ENCODE peak calls at places on chromosomes 1 and 21, in six cellular contexts. One of them, this sample, is unnamed. For H3K4me1, the result is how much of the 10 kb centered on the place peaks cover.

GRCh38 chr1:162056043-162056442 is 13.4 kb upstream of the NOS1AP start:
- DNase-seq in GM23338: peak
- DNase-seq in hepatocyte: peak
- DNase-seq in Peyer's patch: peak
- DNase-seq in A549: peak
- DNase-seq in left ventricle myocardium inferior: peak
- DNase-seq in this sample: peak

GRCh38 chr1:243397613-243398321 is 141.9 kb downstream of the SDCCAG8 start:
- DNase-seq in Peyer's patch: no peak
- DNase-seq in GM23338: no peak
- DNase-seq in hepatocyte: no peak
- DNase-seq in A549: no peak
- DNase-seq in left ventricle myocardium inferior: no peak
- DNase-seq in this sample: no peak

GRCh38 chr1:55640708-55641473 is 425.7 kb upstream of the USP24 start:
- DNase-seq in hepatocyte: peak
- DNase-seq in A549: no peak
- DNase-seq in GM23338: no peak
- DNase-seq in left ventricle myocardium inferior: peak
- DNase-seq in Peyer's patch: peak
- DNase-seq in this sample: no peak

GRCh38 chr21:32252136-32252535 is 26.7 kb downstream of the MIS18A start:
- DNase-seq in A549: no peak
- DNase-seq in left ventricle myocardium inferior: no peak
- DNase-seq in Peyer's patch: no peak
- DNase-seq in hepatocyte: no peak
- DNase-seq in GM23338: no peak
- DNase-seq in this sample: no peak

GRCh38 chr1:182189535-182190066 is 128.1 kb upstream of the ZNF648 start:
- DNase-seq in left ventricle myocardium inferior: no peak
- DNase-seq in GM23338: no peak
- DNase-seq in A549: no peak
- DNase-seq in hepatocyte: no peak
- DNase-seq in Peyer's patch: no peak
- DNase-seq in this sample: no peak

GRCh38 chr1:174550296-174550695 is 102.5 kb downstream of the GPR52 start:
- DNase-seq in GM23338: no peak
- DNase-seq in hepatocyte: no peak
- DNase-seq in A549: no peak
- DNase-seq in left ventricle myocardium inferior: no peak
- DNase-seq in Peyer's patch: no peak
- DNase-seq in this sample: no peak

GRCh38 chr1:209302777-209303642 is 280.5 kb upstream of the CAMK1G start:
- DNase-seq in hepatocyte: no peak
- DNase-seq in GM23338: no peak
- DNase-seq in A549: no peak
- DNase-seq in left ventricle myocardium inferior: no peak
- DNase-seq in Peyer's patch: no peak
- DNase-seq in this sample: no peak

GRCh38 chr1:235958021-235958420 is 91.3 kb upstream of the LYST start:
- DNase-seq in GM23338: no peak
- DNase-seq in hepatocyte: no peak
- DNase-seq in left ventricle myocardium inferior: no peak
- DNase-seq in Peyer's patch: no peak
- DNase-seq in A549: no peak
- DNase-seq in this sample: no peak

GRCh38 chr1:19765623-19766022 is 34.1 kb downstream of the TMCO4 start:
- DNase-seq in A549: peak
- DNase-seq in Peyer's patch: no peak
- DNase-seq in hepatocyte: peak
- DNase-seq in left ventricle myocardium inferior: no peak
- DNase-seq in GM23338: no peak
- DNase-seq in this sample: no peak

GRCh38 chr1:6580588-6581270 is 935 bp downstream of the ZBTB48 start:
- DNase-seq in hepatocyte: peak
- DNase-seq in GM23338: peak
- DNase-seq in left ventricle myocardium inferior: no peak
- DNase-seq in A549: no peak
- DNase-seq in Peyer's patch: peak
- DNase-seq in this sample: no peak

GRCh38 chr1:34762474-34763141 is 3.1 kb downstream of the GJB4 start:
- DNase-seq in Peyer's patch: no peak
- DNase-seq in hepatocyte: no peak
- DNase-seq in A549: no peak
- DNase-seq in GM23338: no peak
- DNase-seq in left ventricle myocardium inferior: no peak
- DNase-seq in this sample: no peak

GRCh38 chr1:228304225-228304624 is 96.4 kb downstream of the OBSCN start:
- DNase-seq in Peyer's patch: no peak
- DNase-seq in GM23338: no peak
- DNase-seq in left ventricle myocardium inferior: no peak
- DNase-seq in A549: no peak
- DNase-seq in hepatocyte: no peak
- DNase-seq in this sample: no peak

GRCh38 chr1:159132271-159132881 is 39.0 kb upstream of the CADM3 start:
- DNase-seq in GM23338: peak
- DNase-seq in hepatocyte: peak
- DNase-seq in left ventricle myocardium inferior: peak
- DNase-seq in Peyer's patch: peak
- DNase-seq in A549: peak
- DNase-seq in this sample: peak

DNA sequence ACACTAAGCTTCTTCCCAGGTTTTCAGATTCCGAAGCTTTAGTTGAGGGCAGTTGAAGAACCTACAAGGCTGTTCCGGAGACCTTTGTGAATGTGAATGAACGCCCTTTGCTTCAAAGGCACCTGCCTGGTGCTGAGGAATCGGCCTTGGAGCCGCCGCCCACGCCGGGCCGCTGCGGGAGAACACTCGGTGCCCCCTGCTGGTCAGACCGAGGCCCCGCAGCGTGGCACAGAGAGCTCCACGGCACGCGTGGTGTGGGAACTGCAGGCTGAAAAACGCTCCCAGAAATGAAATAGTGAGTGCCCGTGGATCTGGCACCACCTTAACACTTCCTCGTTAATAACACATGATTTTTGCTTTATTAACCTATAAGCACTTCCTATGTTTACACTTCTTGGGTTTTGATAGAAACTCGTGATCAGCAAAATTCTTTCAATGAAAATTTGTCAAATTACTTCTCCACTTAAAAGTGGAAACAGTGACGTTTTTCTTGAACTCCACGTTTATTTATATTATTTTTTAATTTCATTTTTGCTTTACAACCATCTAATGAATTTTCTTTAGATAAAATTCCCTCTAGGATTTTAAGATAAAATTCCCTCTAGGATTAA is 460.6 kb downstream of the DSCAM start:
- DNase-seq in hepatocyte: peak
- DNase-seq in GM23338: peak
- DNase-seq in Peyer's patch: peak
- DNase-seq in left ventricle myocardium inferior: peak
- DNase-seq in A549: peak
- DNase-seq in this sample: peak
- TF ChIP-seq CTCF in hepatocyte: peak
- TF ChIP-seq CTCF in GM23338: peak
- TF ChIP-seq CTCF in Peyer's patch: no peak
- TF ChIP-seq CTCF in left ventricle myocardium inferior: peak
- TF ChIP-seq CTCF in A549: peak
- TF ChIP-seq CTCF in this sample: peak

DNA sequence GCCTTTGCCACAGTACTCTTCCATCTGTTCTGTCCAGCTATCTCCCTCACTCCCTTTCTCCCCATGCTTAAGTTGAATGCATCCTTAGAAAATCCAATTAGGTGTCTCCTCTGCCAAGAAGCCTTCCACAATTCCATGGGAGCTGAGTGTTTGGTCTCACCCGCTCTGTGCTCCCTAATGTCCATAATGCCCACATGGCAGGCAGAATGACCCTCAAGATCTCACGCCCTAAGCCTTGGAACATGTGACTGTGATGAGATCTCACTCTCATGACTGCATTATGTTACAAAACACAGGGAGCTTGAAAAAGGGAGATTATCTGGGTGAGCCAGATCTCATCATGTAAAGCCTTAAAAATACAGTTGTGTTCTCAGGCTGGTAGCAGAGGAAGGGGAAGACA is 229.4 kb downstream of the OMA1 start:
- DNase-seq in GM23338: no peak
- DNase-seq in hepatocyte: no peak
- DNase-seq in left ventricle myocardium inferior: no peak
- DNase-seq in A549: no peak
- DNase-seq in Peyer's patch: no peak
- DNase-seq in this sample: no peak
- H3K4me3 ChIP-seq in GM23338: no peak
- H3K4me3 ChIP-seq in hepatocyte: no peak
- H3K4me3 ChIP-seq in left ventricle myocardium inferior: no peak
- H3K4me3 ChIP-seq in A549: no peak
- H3K4me3 ChIP-seq in Peyer's patch: no peak
- H3K4me3 ChIP-seq in this sample: no peak

DNA sequence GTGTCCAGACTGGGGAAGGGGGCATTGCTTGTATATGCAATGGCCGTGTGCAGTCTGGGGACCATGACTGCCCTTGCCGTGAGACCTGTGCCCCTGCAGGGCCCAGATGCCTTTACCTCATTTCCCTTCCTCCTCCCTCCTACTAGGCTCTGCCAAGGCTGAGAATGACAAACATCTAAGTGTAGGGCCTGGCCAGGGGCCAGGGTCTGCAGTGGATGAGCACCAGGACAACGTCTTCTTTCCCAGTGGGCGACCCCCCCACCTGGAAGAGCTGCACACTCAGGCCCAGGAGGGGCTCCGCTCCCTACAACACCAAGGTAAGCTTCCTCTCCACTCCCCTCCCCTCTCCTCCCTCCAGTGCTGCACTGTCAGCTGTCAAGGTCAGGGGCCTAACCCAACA is 49.5 kb downstream of the YARS1 start:
- DNase-seq in hepatocyte: peak
- DNase-seq in Peyer's patch: no peak
- DNase-seq in left ventricle myocardium inferior: no peak
- DNase-seq in GM23338: no peak
- DNase-seq in A549: no peak
- DNase-seq in this sample: no peak
- H3K4me1 ChIP-seq in hepatocyte: half or more
- H3K4me1 ChIP-seq in Peyer's patch: under half
- H3K4me1 ChIP-seq in left ventricle myocardium inferior: under half
- H3K4me1 ChIP-seq in GM23338: under half
- H3K4me1 ChIP-seq in A549: half or more
- H3K4me1 ChIP-seq in this sample: under half

GRCh38 chr1:11594625-11595024 is 59.6 kb downstream of the FBXO2 start:
- DNase-seq in left ventricle myocardium inferior: no peak
- DNase-seq in hepatocyte: no peak
- DNase-seq in Peyer's patch: no peak
- DNase-seq in A549: no peak
- DNase-seq in GM23338: no peak
- DNase-seq in this sample: no peak

GRCh38 chr1:11596295-11596694 is 57.9 kb downstream of the FBXO2 start:
- DNase-seq in left ventricle myocardium inferior: no peak
- DNase-seq in hepatocyte: no peak
- DNase-seq in GM23338: no peak
- DNase-seq in A549: no peak
- DNase-seq in Peyer's patch: no peak
- DNase-seq in this sample: no peak

GRCh38 chr1:11592752-11593151 is 61.5 kb downstream of the FBXO2 start:
- DNase-seq in GM23338: no peak
- DNase-seq in hepatocyte: no peak
- DNase-seq in A549: no peak
- DNase-seq in left ventricle myocardium inferior: no peak
- DNase-seq in Peyer's patch: no peak
- DNase-seq in this sample: no peak

GRCh38 chr1:11595287-11595686 is 58.9 kb downstream of the FBXO2 start:
- DNase-seq in left ventricle myocardium inferior: no peak
- DNase-seq in GM23338: peak
- DNase-seq in hepatocyte: no peak
- DNase-seq in Peyer's patch: no peak
- DNase-seq in A549: no peak
- DNase-seq in this sample: no peak

DNA sequence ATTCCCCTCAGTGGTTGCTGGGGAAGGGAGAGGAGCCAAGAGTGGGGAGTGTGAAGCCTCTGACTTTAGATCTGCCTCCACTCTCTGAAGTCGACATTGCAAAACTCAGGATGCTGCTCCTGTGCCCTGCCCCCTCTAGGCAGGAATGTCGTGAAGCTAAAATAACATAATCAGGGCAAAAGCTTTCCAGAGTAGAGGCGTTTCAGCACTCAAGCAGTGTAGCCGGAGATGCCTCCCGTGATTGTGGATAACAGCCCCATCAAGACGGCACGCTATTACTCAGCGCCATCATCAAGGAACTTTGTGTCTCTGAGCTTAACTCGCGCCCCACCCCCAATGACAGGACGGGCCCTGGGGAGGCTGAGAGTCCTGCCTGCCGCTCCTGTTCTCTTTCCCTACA is 60.0 kb downstream of the FBXO2 start:
- DNase-seq in hepatocyte: peak
- DNase-seq in Peyer's patch: no peak
- DNase-seq in A549: no peak
- DNase-seq in left ventricle myocardium inferior: no peak
- DNase-seq in GM23338: peak
- DNase-seq in this sample: peak
- TF ChIP-seq CTCF in hepatocyte: peak
- TF ChIP-seq CTCF in Peyer's patch: no peak
- TF ChIP-seq CTCF in A549: no peak
- TF ChIP-seq CTCF in left ventricle myocardium inferior: no peak
- TF ChIP-seq CTCF in GM23338: peak
- TF ChIP-seq CTCF in this sample: peak

DNA sequence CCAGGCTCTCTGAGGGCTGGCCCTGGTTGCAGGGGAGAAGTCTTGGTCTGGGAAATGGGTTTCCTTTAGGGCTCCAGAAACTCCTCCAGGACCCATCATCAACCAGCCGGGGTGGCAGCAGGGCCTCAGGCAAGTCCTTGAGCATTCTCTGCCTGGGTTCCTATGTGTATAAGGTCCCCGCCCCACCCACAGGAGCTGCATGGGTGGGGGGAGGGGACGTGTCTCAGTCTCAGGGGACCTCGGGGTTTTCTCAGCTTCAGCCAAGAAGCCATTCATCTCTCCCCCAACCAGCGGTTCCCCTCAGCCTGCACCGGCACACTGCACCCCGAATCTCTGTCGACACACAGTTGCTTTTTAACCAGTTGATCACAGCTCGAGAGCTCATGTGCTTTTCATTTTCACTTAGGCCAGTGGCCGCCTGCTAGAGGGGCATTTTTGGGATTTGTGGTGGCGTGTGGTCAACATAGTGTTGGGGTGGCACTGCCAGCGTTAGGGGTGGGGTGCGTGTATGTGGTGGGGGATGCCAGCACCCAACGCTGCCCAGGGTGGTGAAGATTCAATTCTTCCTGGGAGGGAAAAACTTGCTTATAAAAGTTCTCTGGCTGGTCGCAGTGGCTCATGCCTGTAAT is 6.5 kb downstream of the RUNX3 start:
- DNase-seq in Peyer's patch: no peak
- DNase-seq in A549: no peak
- DNase-seq in left ventricle myocardium inferior: no peak
- DNase-seq in GM23338: no peak
- DNase-seq in hepatocyte: no peak
- DNase-seq in this sample: no peak
- H3K4me3 ChIP-seq in Peyer's patch: no peak
- H3K4me3 ChIP-seq in A549: no peak
- H3K4me3 ChIP-seq in left ventricle myocardium inferior: no peak
- H3K4me3 ChIP-seq in GM23338: no peak
- H3K4me3 ChIP-seq in hepatocyte: no peak
- H3K4me3 ChIP-seq in this sample: no peak